ENCODE peak calls at places on chromosomes 11 and 22, in seven cellular contexts. O is tibial artery, C is MCF 10A, H is AG04450, G is HCT116, K is upper lobe of right lung, S is fibroblast of the aortic adventitia. L is an unnamed sample.
A peak's percentile ranks its signal among the peaks of the same experiment; 100 is the strongest.

GRCh38 chr22:22011964-22012363 is 29.4 kb upstream of the TOP3B start:
- DNase-seq in O (no peak), C (no peak), H (no peak), G (no peak), K (no peak), S (no peak), L (no peak)

GRCh38 chr11:94766656-94767291 is 1.4 kb upstream of the AMOTL1 start:
- DNase-seq in O (no peak), C (no peak), H (no peak), G (no peak), K (no peak), S (peak; percentile 57), L (no peak)

GRCh38 chr11:116984589-116984988 is 113.6 kb downstream of the SIK3 start:
- DNase-seq in O (no peak), C (peak; percentile 81), H (peak; percentile 89), G (no peak), K (no peak), S (peak; percentile 98), L (no peak)

GRCh38 chr11:82194521-82194920 is 539.1 kb downstream of the FAM181B start:
- DNase-seq in O (no peak), C (no peak), H (no peak), G (no peak), K (no peak), S (no peak), L (no peak)

GRCh38 chr11:70826541-70826943 is 425.8 kb downstream of the SHANK2 start:
- DNase-seq in O (no peak), C (no peak), H (no peak), G (no peak), K (no peak), S (no peak), L (no peak)

GRCh38 chr22:25668437-25668836 is 73.6 kb upstream of the MYO18B start:
- DNase-seq in O (no peak), C (peak; percentile 89), H (no peak), G (no peak), K (no peak), S (peak; percentile 91), L (no peak)

GRCh38 chr11:45104790-45105084 is 41.7 kb upstream of the PRDM11 start:
- DNase-seq in O (no peak), C (no peak), H (no peak), G (no peak), K (no peak), S (no peak), L (no peak)

GRCh38 chr11:76769645-76770586 is 13.2 kb upstream of the TSKU start:
- DNase-seq in O (no peak), C (peak; percentile 90), H (no peak), G (no peak), K (peak; percentile 78), S (peak; percentile 71), L (no peak)

GRCh38 chr11:118002541-118003019 is 16.4 kb downstream of the IL10RA start:
- DNase-seq in O (no peak), C (no peak), H (no peak), G (no peak), K (no peak), S (no peak), L (no peak)

GRCh38 chr11:22521226-22521625 is 104.4 kb downstream of the FANCF start:
- DNase-seq in O (no peak), C (peak; percentile 60), H (no peak), G (peak; percentile 6), K (no peak), S (no peak), L (no peak)

GRCh38 chr11:78295347-78295746 is 106.6 kb downstream of the USP35 start:
- DNase-seq in O (no peak), C (no peak), H (no peak), G (no peak), K (no peak), S (no peak), L (no peak)

GRCh38 chr11:113595810-113596594 is 110.1 kb downstream of the TMPRSS5 start:
- DNase-seq in O (no peak), C (no peak), H (no peak), G (no peak), K (no peak), S (no peak), L (no peak)
- TF ChIP-seq CTCF in O (no peak), C (no peak), H (no peak), G (no peak), K (no peak), S (no peak), L (no peak)

DNA sequence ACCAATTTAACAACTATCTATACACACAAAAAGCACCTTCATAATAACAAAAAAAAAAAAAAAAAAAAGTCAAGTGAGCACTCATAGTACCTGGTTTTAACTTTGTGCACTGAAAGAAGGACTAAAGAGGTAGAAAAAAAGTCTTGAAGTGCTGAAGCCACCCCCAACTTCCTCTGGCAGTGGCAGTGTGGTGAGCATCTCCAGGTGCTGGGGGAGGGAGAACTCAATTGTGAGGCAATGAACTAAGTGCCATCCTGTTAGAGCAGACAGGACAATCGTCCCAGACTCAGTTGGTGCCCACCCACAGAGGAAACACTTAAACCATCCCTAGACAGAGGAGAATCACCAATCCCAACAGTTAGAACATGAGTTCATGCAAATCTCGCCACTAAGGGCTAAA is 22.7 kb upstream of the OR52M1 start:
- DNase-seq in O (no peak), C (no peak), H (no peak), G (no peak), K (no peak), S (no peak), L (no peak)
- TF ChIP-seq CTCF in O (no peak), C (no peak), H (no peak), G (no peak), K (no peak), S (no peak), L (no peak)

GRCh38 chr22:41237707-41238569 is 2.8 kb downstream of the CHADL start:
- DNase-seq in O (peak; percentile 70), C (peak; percentile 67), H (no peak), G (no peak), K (peak; percentile 94), S (no peak), L (peak; percentile 78)
- TF ChIP-seq CTCF in O (peak; percentile 37), C (peak; percentile 56), H (peak; percentile 24), G (peak; percentile 18), K (peak; percentile 70), S (peak; percentile 38), L (no peak)

GRCh38 chr11:8362899-8363298 is 99.2 kb upstream of the LMO1 start:
- DNase-seq in O (no peak), C (no peak), H (no peak), G (no peak), K (peak; percentile 31), S (no peak), L (no peak)

GRCh38 chr11:8368194-8368593 is 104.5 kb upstream of the LMO1 start:
- DNase-seq in O (no peak), C (no peak), H (no peak), G (no peak), K (no peak), S (no peak), L (no peak)

GRCh38 chr11:8363924-8364323 is 100.2 kb upstream of the LMO1 start:
- DNase-seq in O (no peak), C (peak; percentile 47), H (no peak), G (no peak), K (peak; percentile 40), S (peak; percentile 11), L (no peak)

GRCh38 chr11:8366316-8366715 is 102.6 kb upstream of the LMO1 start:
- DNase-seq in O (no peak), C (no peak), H (no peak), G (no peak), K (peak; percentile 60), S (no peak), L (no peak)

DNA sequence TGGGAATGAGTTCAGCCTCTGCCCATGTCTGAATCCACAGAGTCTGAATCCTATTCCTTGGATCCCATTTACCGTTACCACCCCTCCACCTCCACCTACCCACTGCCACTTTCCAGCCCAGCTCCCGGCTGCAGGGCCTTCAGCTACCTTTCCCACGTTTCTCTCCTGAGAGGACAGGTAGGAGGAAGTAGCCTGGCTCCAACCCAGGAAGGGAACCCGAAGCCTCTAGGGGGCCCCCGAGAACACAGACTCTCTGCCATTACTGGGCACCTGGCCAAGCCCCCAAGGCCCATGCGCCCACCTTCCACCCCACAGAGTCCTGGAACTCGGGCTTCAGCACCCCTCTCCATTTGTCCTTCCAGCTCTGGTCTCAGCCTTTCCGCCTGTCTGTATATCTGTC is 101.9 kb upstream of the LMO1 start:
- DNase-seq in O (no peak), C (peak; percentile 6), H (no peak), G (no peak), K (peak; percentile 57), S (no peak), L (no peak)
- TF ChIP-seq CTCF in O (no peak), C (peak; percentile 15), H (no peak), G (peak; percentile 30), K (no peak), S (no peak), L (no peak)

DNA sequence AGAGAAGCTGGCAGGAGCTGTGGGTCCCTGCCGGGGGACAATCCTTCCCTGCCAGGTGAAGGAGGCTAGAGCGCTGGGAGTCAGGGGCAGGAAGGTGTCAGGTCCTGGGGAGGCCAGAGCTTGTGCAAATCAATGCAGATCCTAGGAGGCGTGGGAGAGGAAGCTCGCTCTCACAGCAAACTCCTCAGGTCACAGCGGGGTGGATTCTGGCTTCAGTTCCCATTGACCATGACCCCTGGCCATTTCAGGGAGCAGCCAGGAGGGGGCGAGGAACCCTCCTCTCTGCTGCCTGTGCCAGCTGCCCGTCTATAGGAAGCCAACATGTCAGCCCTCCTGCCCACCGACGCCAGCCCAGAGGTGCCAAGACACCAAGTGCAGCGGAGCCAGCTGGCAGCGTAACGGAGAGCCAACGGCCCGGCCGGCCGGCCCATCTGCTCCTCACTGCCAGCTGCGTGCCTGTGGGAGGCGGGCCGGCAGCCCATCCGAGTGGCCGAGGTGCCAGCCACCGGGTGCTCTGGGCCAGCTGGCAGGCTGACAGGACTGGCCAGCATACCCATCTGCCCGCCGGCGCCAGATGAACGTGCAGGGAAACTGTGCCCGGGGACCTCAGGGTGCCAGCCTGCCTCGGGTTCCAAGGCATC is 374.9 kb downstream of the MIAT start:
- DNase-seq in O (peak; percentile 83), C (peak; percentile 5), H (no peak), G (no peak), K (no peak), S (no peak), L (no peak)
- TF ChIP-seq CTCF in O (peak; percentile 19), C (no peak), H (peak; percentile 33), G (peak; percentile 17), K (no peak), S (peak; percentile 2), L (no peak)

DNA sequence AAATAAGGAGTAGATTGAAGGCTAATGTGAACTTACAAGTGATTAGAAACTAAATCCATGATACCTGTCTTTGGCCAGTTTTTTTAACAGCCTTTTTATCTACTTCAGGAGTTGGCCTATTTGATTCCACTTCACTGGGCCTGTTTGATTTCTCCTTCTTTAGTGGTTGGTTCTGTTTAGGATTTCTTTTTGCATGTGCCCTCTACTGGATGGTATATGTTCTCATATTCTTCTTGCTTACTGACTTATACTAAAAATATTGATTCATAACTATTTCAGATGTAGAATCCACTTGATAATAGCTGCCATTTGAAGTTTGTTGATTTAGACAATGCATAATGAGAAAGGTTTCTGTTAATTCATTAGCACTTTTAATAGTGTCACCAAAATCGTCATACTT is 53.9 kb downstream of the USP47 start:
- DNase-seq in O (no peak), C (no peak), H (no peak), G (no peak), K (no peak), S (peak; percentile 31), L (no peak)
- TF ChIP-seq CTCF in O (peak; percentile 7), C (peak; percentile 3), H (peak; percentile 23), G (peak; percentile 27), K (no peak), S (peak; percentile 34), L (no peak)

GRCh38 chr11:6389921-6390717 is at the start of gene SMPD1:
- DNase-seq in O (peak; percentile 97), C (peak; percentile 91), H (peak; percentile 58), G (peak; percentile 81), K (peak; percentile 97), S (peak; percentile 79), L (peak; percentile 86)
- TF ChIP-seq CTCF in O (no peak), C (no peak), H (no peak), G (no peak), K (no peak), S (no peak), L (no peak)

L was measured in activated B cell treated with CpG ODN at 0.5 μM for 24 hours.